ENCODE peak calls at places on chromosomes 1 and 21, in nine cellular contexts. One of them, this sample, is unnamed.

GRCh38 chr1:194731025-194731424 is 1544.6 kb upstream of the B3GALT2 start:
- DNase-seq in sigmoid colon: no peak
- DNase-seq in HepG2: no peak
- DNase-seq in tibial nerve: no peak
- DNase-seq in K562: no peak
- DNase-seq in transverse colon: no peak
- DNase-seq in esophagus muscularis mucosa: no peak
- DNase-seq in stomach: no peak
- DNase-seq in A549: no peak
- DNase-seq in this sample: no peak

GRCh38 chr1:19287436-19288185 is 959 bp downstream of the AKR7A3 start:
- DNase-seq in tibial nerve: no peak
- DNase-seq in sigmoid colon: peak
- DNase-seq in transverse colon: peak
- DNase-seq in K562: no peak
- DNase-seq in HepG2: no peak
- DNase-seq in stomach: peak
- DNase-seq in A549: no peak
- DNase-seq in esophagus muscularis mucosa: no peak
- DNase-seq in this sample: no peak

GRCh38 chr1:17509320-17509719 is 30.2 kb upstream of the ARHGEF10L start:
- DNase-seq in HepG2: no peak
- DNase-seq in esophagus muscularis mucosa: no peak
- DNase-seq in transverse colon: no peak
- DNase-seq in stomach: no peak
- DNase-seq in K562: no peak
- DNase-seq in sigmoid colon: no peak
- DNase-seq in tibial nerve: no peak
- DNase-seq in A549: no peak
- DNase-seq in this sample: no peak

GRCh38 chr21:15771311-15771710 is 41.5 kb downstream of the USP25 start:
- DNase-seq in tibial nerve: no peak
- DNase-seq in HepG2: no peak
- DNase-seq in transverse colon: no peak
- DNase-seq in esophagus muscularis mucosa: no peak
- DNase-seq in sigmoid colon: no peak
- DNase-seq in A549: no peak
- DNase-seq in stomach: no peak
- DNase-seq in K562: no peak
- DNase-seq in this sample: no peak

GRCh38 chr21:42833439-42833815 is 45.9 kb downstream of the WDR4 start:
- DNase-seq in tibial nerve: no peak
- DNase-seq in esophagus muscularis mucosa: no peak
- DNase-seq in A549: peak
- DNase-seq in HepG2: peak
- DNase-seq in K562: peak
- DNase-seq in sigmoid colon: no peak
- DNase-seq in stomach: peak
- DNase-seq in transverse colon: peak
- DNase-seq in this sample: no peak

GRCh38 chr1:53412285-53413174 is 46.7 kb upstream of the DMRTB1 start:
- DNase-seq in A549: no peak
- DNase-seq in K562: no peak
- DNase-seq in HepG2: no peak
- DNase-seq in transverse colon: no peak
- DNase-seq in sigmoid colon: peak
- DNase-seq in esophagus muscularis mucosa: no peak
- DNase-seq in stomach: no peak
- DNase-seq in tibial nerve: no peak
- DNase-seq in this sample: no peak

GRCh38 chr1:212461916-212462660 is 29.4 kb downstream of the NENF start:
- DNase-seq in esophagus muscularis mucosa: no peak
- DNase-seq in A549: no peak
- DNase-seq in tibial nerve: no peak
- DNase-seq in HepG2: no peak
- DNase-seq in stomach: no peak
- DNase-seq in sigmoid colon: peak
- DNase-seq in K562: no peak
- DNase-seq in transverse colon: no peak
- DNase-seq in this sample: no peak

GRCh38 chr1:53378932-53379661 is 51.2 kb upstream of the LRP8 start:
- DNase-seq in A549: no peak
- DNase-seq in transverse colon: no peak
- DNase-seq in K562: no peak
- DNase-seq in stomach: no peak
- DNase-seq in tibial nerve: no peak
- DNase-seq in HepG2: no peak
- DNase-seq in esophagus muscularis mucosa: no peak
- DNase-seq in sigmoid colon: peak
- DNase-seq in this sample: no peak

GRCh38 chr1:227792216-227793078 is 23.0 kb upstream of the PRSS38 start:
- DNase-seq in A549: no peak
- DNase-seq in K562: no peak
- DNase-seq in transverse colon: no peak
- DNase-seq in sigmoid colon: no peak
- DNase-seq in tibial nerve: no peak
- DNase-seq in HepG2: no peak
- DNase-seq in esophagus muscularis mucosa: peak
- DNase-seq in stomach: no peak
- DNase-seq in this sample: no peak

GRCh38 chr1:116666090-116666489 is 1.4 kb downstream of the IGSF3 start:
- DNase-seq in HepG2: no peak
- DNase-seq in stomach: no peak
- DNase-seq in K562: no peak
- DNase-seq in A549: no peak
- DNase-seq in tibial nerve: no peak
- DNase-seq in esophagus muscularis mucosa: no peak
- DNase-seq in sigmoid colon: no peak
- DNase-seq in transverse colon: no peak
- DNase-seq in this sample: no peak

GRCh38 chr1:211924256-211924655 is 93.7 kb upstream of the LPGAT1 start:
- DNase-seq in HepG2: no peak
- DNase-seq in esophagus muscularis mucosa: no peak
- DNase-seq in stomach: no peak
- DNase-seq in sigmoid colon: no peak
- DNase-seq in A549: no peak
- DNase-seq in K562: no peak
- DNase-seq in transverse colon: no peak
- DNase-seq in tibial nerve: no peak
- DNase-seq in this sample: no peak

GRCh38 chr1:27773732-27774445 is 870 bp downstream of the STX12 start:
- DNase-seq in HepG2: no peak
- DNase-seq in tibial nerve: no peak
- DNase-seq in sigmoid colon: no peak
- DNase-seq in K562: no peak
- DNase-seq in transverse colon: no peak
- DNase-seq in A549: peak
- DNase-seq in stomach: no peak
- DNase-seq in esophagus muscularis mucosa: no peak
- DNase-seq in this sample: no peak

GRCh38 chr21:29394051-29394450 is 95.3 kb downstream of the BACH1 start:
- DNase-seq in esophagus muscularis mucosa: no peak
- DNase-seq in tibial nerve: no peak
- DNase-seq in sigmoid colon: no peak
- DNase-seq in stomach: no peak
- DNase-seq in A549: no peak
- DNase-seq in HepG2: no peak
- DNase-seq in transverse colon: no peak
- DNase-seq in K562: no peak
- DNase-seq in this sample: no peak

GRCh38 chr1:6554031-6554906 is at the start of gene NOL9:
- DNase-seq in stomach: peak
- DNase-seq in tibial nerve: peak
- DNase-seq in sigmoid colon: peak
- DNase-seq in A549: peak
- DNase-seq in K562: peak
- DNase-seq in esophagus muscularis mucosa: peak
- DNase-seq in HepG2: peak
- DNase-seq in transverse colon: peak
- DNase-seq in this sample: peak

GRCh38 chr1:165852896-165853295 is 25.5 kb downstream of the UCK2 start:
- DNase-seq in stomach: no peak
- DNase-seq in esophagus muscularis mucosa: no peak
- DNase-seq in A549: no peak
- DNase-seq in HepG2: no peak
- DNase-seq in transverse colon: no peak
- DNase-seq in sigmoid colon: no peak
- DNase-seq in K562: no peak
- DNase-seq in tibial nerve: no peak
- DNase-seq in this sample: no peak

GRCh38 chr21:17793675-17794123 is 25.5 kb downstream of the C21orf91 start:
- DNase-seq in tibial nerve: no peak
- DNase-seq in transverse colon: no peak
- DNase-seq in A549: no peak
- DNase-seq in sigmoid colon: no peak
- DNase-seq in HepG2: no peak
- DNase-seq in stomach: no peak
- DNase-seq in K562: no peak
- DNase-seq in esophagus muscularis mucosa: no peak
- DNase-seq in this sample: no peak
- H3K27ac ChIP-seq in tibial nerve: peak
- H3K27ac ChIP-seq in transverse colon: peak
- H3K27ac ChIP-seq in A549: no peak
- H3K27ac ChIP-seq in sigmoid colon: peak
- H3K27ac ChIP-seq in HepG2: no peak
- H3K27ac ChIP-seq in stomach: peak
- H3K27ac ChIP-seq in K562: no peak
- H3K27ac ChIP-seq in esophagus muscularis mucosa: peak
- H3K27ac ChIP-seq in this sample: no peak

GRCh38 chr1:119731741-119732430 is 20.2 kb downstream of the PHGDH start:
- DNase-seq in sigmoid colon: no peak
- DNase-seq in stomach: no peak
- DNase-seq in tibial nerve: no peak
- DNase-seq in A549: no peak
- DNase-seq in transverse colon: no peak
- DNase-seq in esophagus muscularis mucosa: no peak
- DNase-seq in K562: no peak
- DNase-seq in HepG2: no peak
- DNase-seq in this sample: no peak
- TF ChIP-seq EP300 in sigmoid colon: no peak
- TF ChIP-seq EP300 in stomach: no peak
- TF ChIP-seq EP300 in tibial nerve: no peak
- TF ChIP-seq EP300 in A549: no peak
- TF ChIP-seq EP300 in transverse colon: no peak
- TF ChIP-seq EP300 in esophagus muscularis mucosa: no peak
- TF ChIP-seq EP300 in K562: no peak
- TF ChIP-seq EP300 in HepG2: no peak
- TF ChIP-seq EP300 in this sample: no peak

DNA sequence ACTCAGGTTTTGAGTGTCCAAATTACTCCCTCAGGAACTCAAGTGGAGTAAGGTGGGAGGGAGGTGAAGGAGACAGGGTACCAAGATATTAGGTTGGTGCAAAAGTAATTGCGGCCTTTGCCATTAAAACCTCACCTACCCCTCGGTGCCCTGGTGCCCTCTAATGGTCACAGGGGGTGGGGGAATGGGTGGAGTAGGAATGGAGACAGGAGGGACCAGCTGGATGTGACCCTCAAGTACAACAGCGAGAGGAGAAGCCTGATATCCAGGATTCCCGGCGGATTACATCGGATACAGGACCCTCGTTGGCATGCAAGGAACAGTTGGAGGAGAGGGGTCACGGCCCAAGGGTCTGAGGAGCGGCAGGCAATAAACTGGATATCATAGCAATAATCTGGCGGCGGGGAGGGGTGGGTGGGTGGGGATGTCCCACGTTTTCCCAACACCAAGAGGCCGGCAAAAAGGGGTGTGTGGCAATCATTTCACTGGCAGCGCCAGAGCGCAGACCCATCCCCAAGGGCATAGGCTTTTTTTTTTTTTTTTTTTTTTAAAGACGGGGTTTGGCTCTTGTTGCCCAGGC is 4.3 kb upstream of the ZBTB7B start:
- DNase-seq in tibial nerve: no peak
- DNase-seq in HepG2: no peak
- DNase-seq in sigmoid colon: no peak
- DNase-seq in stomach: no peak
- DNase-seq in A549: no peak
- DNase-seq in transverse colon: no peak
- DNase-seq in K562: no peak
- DNase-seq in esophagus muscularis mucosa: no peak
- DNase-seq in this sample: peak
- TF ChIP-seq CTCF in tibial nerve: no peak
- TF ChIP-seq CTCF in HepG2: peak
- TF ChIP-seq CTCF in sigmoid colon: no peak
- TF ChIP-seq CTCF in stomach: no peak
- TF ChIP-seq CTCF in A549: peak
- TF ChIP-seq CTCF in transverse colon: no peak
- TF ChIP-seq CTCF in K562: peak
- TF ChIP-seq CTCF in esophagus muscularis mucosa: no peak
- TF ChIP-seq CTCF in this sample: no peak

GRCh38 chr1:23394176-23394575 is 24.5 kb upstream of the ZNF436 start:
- DNase-seq in tibial nerve: no peak
- DNase-seq in HepG2: no peak
- DNase-seq in stomach: no peak
- DNase-seq in K562: no peak
- DNase-seq in sigmoid colon: no peak
- DNase-seq in esophagus muscularis mucosa: no peak
- DNase-seq in A549: no peak
- DNase-seq in transverse colon: no peak
- DNase-seq in this sample: no peak

GRCh38 chr1:23392125-23392855 is 22.7 kb upstream of the ZNF436 start:
- DNase-seq in sigmoid colon: no peak
- DNase-seq in tibial nerve: no peak
- DNase-seq in A549: no peak
- DNase-seq in HepG2: no peak
- DNase-seq in esophagus muscularis mucosa: no peak
- DNase-seq in stomach: no peak
- DNase-seq in K562: no peak
- DNase-seq in transverse colon: no peak
- DNase-seq in this sample: no peak

GRCh38 chr1:23394664-23395063 is 25.0 kb upstream of the ZNF436 start:
- DNase-seq in tibial nerve: peak
- DNase-seq in K562: no peak
- DNase-seq in sigmoid colon: peak
- DNase-seq in esophagus muscularis mucosa: peak
- DNase-seq in stomach: peak
- DNase-seq in HepG2: no peak
- DNase-seq in transverse colon: peak
- DNase-seq in A549: no peak
- DNase-seq in this sample: peak

GRCh38 chr1:23395162-23395724 is 25.6 kb upstream of the ZNF436 start:
- DNase-seq in HepG2: no peak
- DNase-seq in transverse colon: no peak
- DNase-seq in stomach: no peak
- DNase-seq in K562: no peak
- DNase-seq in tibial nerve: no peak
- DNase-seq in sigmoid colon: no peak
- DNase-seq in esophagus muscularis mucosa: no peak
- DNase-seq in A549: no peak
- DNase-seq in this sample: no peak

DNA sequence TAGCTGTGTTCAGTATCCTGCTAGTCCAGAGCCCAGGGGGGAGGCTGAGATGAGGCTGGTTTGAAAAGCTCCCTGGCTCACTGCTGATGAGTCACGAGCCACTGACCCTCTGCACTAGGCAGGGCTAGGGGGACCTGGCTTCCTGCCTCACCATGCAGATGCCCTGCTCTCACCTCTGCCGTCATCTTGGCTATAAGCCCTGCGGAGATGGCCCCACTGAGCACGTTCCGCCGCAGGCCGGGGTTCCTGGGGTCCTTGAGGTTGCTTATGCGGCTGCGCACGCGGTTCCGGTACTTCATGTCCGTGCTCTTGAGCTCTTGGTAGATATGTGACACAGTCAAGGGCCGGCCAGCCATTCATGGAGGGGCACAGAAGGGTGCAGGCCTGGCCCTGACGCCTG is 24.1 kb upstream of the ZNF436 start:
- DNase-seq in A549: no peak
- DNase-seq in tibial nerve: peak
- DNase-seq in K562: no peak
- DNase-seq in transverse colon: peak
- DNase-seq in esophagus muscularis mucosa: no peak
- DNase-seq in stomach: no peak
- DNase-seq in sigmoid colon: peak
- DNase-seq in HepG2: no peak
- DNase-seq in this sample: peak
- H3K27ac ChIP-seq in A549: no peak
- H3K27ac ChIP-seq in tibial nerve: peak
- H3K27ac ChIP-seq in K562: no peak
- H3K27ac ChIP-seq in transverse colon: peak
- H3K27ac ChIP-seq in esophagus muscularis mucosa: peak
- H3K27ac ChIP-seq in stomach: peak
- H3K27ac ChIP-seq in sigmoid colon: peak
- H3K27ac ChIP-seq in HepG2: no peak
- H3K27ac ChIP-seq in this sample: peak